ENCODE peak calls at places on chromosomes 1 and 21, in eight cellular contexts. One of them, this sample, is unnamed.

GRCh38 chr21:27565418-27565817 is 598.5 kb upstream of the ADAMTS5 start:
- DNase-seq in hepatocyte: no peak
- DNase-seq in neural progenitor cell: no peak
- DNase-seq in SK-N-SH: no peak
- DNase-seq in OCI-LY7: no peak
- DNase-seq in GM23248: no peak
- DNase-seq in HCT116: no peak
- DNase-seq in PC-3: no peak
- DNase-seq in this sample: no peak

GRCh38 chr1:23020731-23021130 is 1.5 kb downstream of the KDM1A start:
- DNase-seq in hepatocyte: no peak
- DNase-seq in GM23248: peak; percentile 17
- DNase-seq in HCT116: no peak
- DNase-seq in neural progenitor cell: no peak
- DNase-seq in OCI-LY7: peak; percentile 9
- DNase-seq in PC-3: peak; percentile 15
- DNase-seq in SK-N-SH: peak; percentile 56
- DNase-seq in this sample: peak; percentile 26

GRCh38 chr1:23159963-23160877 is 8.4 kb downstream of the LUZP1 start:
- DNase-seq in SK-N-SH: no peak
- DNase-seq in neural progenitor cell: no peak
- DNase-seq in OCI-LY7: no peak
- DNase-seq in PC-3: no peak
- DNase-seq in HCT116: no peak
- DNase-seq in hepatocyte: peak; percentile 22
- DNase-seq in GM23248: no peak
- DNase-seq in this sample: no peak

GRCh38 chr1:24351918-24352637 is 32.9 kb downstream of the GRHL3 start:
- DNase-seq in SK-N-SH: no peak
- DNase-seq in PC-3: peak; percentile 77
- DNase-seq in OCI-LY7: no peak
- DNase-seq in HCT116: no peak
- DNase-seq in GM23248: peak; percentile 72
- DNase-seq in neural progenitor cell: no peak
- DNase-seq in hepatocyte: peak; percentile 37
- DNase-seq in this sample: no peak

GRCh38 chr1:226001852-226002666 is 2.9 kb upstream of the SDE2 start:
- DNase-seq in hepatocyte: peak; percentile 37
- DNase-seq in HCT116: no peak
- DNase-seq in PC-3: peak; percentile 26
- DNase-seq in neural progenitor cell: no peak
- DNase-seq in SK-N-SH: no peak
- DNase-seq in GM23248: peak; percentile 81
- DNase-seq in OCI-LY7: peak; percentile 65
- DNase-seq in this sample: no peak

GRCh38 chr1:235079443-235079967 is 49.1 kb downstream of the TOMM20 start:
- DNase-seq in PC-3: peak; percentile 93
- DNase-seq in SK-N-SH: no peak
- DNase-seq in neural progenitor cell: no peak
- DNase-seq in OCI-LY7: peak; percentile 55
- DNase-seq in HCT116: peak; percentile 92
- DNase-seq in GM23248: peak; percentile 35
- DNase-seq in hepatocyte: peak; percentile 77
- DNase-seq in this sample: no peak

GRCh38 chr21:34888569-34889286 is 160.4 kb downstream of the RUNX1 start:
- DNase-seq in hepatocyte: peak; percentile 97
- DNase-seq in GM23248: peak; percentile 98
- DNase-seq in OCI-LY7: peak; percentile 72
- DNase-seq in HCT116: peak; percentile 86
- DNase-seq in SK-N-SH: peak; percentile 93
- DNase-seq in neural progenitor cell: peak; percentile 96
- DNase-seq in PC-3: peak; percentile 97
- DNase-seq in this sample: peak; percentile 98

GRCh38 chr21:42061866-42062542 is 9.1 kb upstream of the UMODL1 start:
- DNase-seq in SK-N-SH: no peak
- DNase-seq in OCI-LY7: peak; percentile 93
- DNase-seq in PC-3: no peak
- DNase-seq in HCT116: no peak
- DNase-seq in GM23248: peak; percentile 20
- DNase-seq in hepatocyte: no peak
- DNase-seq in neural progenitor cell: peak; percentile 27
- DNase-seq in this sample: peak; percentile 41

DNA sequence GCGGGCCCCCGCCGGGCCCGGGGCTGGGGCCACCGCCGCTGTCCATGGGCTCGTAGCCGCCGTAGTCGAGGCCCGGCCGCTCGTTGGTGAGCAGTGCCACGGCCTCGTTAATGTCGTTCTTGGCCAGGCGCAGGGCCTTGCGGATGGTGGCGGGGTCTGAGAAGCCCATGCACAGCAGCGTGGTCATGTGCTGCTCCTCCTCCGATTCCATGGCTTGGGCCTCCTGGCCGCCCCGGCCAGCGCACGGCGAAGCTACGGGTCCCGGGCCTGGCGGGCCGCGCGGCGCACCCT is 316 bp downstream of the USP24 start:
- DNase-seq in GM23248: peak; percentile 73
- DNase-seq in OCI-LY7: no peak
- DNase-seq in hepatocyte: peak; percentile 61
- DNase-seq in neural progenitor cell: peak; percentile 81
- DNase-seq in SK-N-SH: peak; percentile 85
- DNase-seq in PC-3: no peak
- DNase-seq in HCT116: no peak
- DNase-seq in this sample: peak; percentile 62
- TF ChIP-seq EZH2phosphoT487 in GM23248: no peak
- TF ChIP-seq EZH2phosphoT487 in OCI-LY7: no peak
- TF ChIP-seq EZH2phosphoT487 in hepatocyte: no peak
- TF ChIP-seq EZH2phosphoT487 in neural progenitor cell: no peak
- TF ChIP-seq EZH2phosphoT487 in SK-N-SH: no peak
- TF ChIP-seq EZH2phosphoT487 in PC-3: no peak
- TF ChIP-seq EZH2phosphoT487 in HCT116: no peak
- TF ChIP-seq EZH2phosphoT487 in this sample: no peak

GRCh38 chr1:154534263-154534844 is 24.1 kb downstream of the UBE2Q1 start:
- DNase-seq in HCT116: peak; percentile 62
- DNase-seq in SK-N-SH: peak; percentile 71
- DNase-seq in GM23248: no peak
- DNase-seq in PC-3: peak; percentile 76
- DNase-seq in hepatocyte: peak; percentile 76
- DNase-seq in neural progenitor cell: peak; percentile 70
- DNase-seq in OCI-LY7: peak; percentile 49
- DNase-seq in this sample: peak; percentile 89
- TF ChIP-seq EZH2phosphoT487 in HCT116: no peak
- TF ChIP-seq EZH2phosphoT487 in SK-N-SH: no peak
- TF ChIP-seq EZH2phosphoT487 in GM23248: no peak
- TF ChIP-seq EZH2phosphoT487 in PC-3: no peak
- TF ChIP-seq EZH2phosphoT487 in hepatocyte: no peak
- TF ChIP-seq EZH2phosphoT487 in neural progenitor cell: no peak
- TF ChIP-seq EZH2phosphoT487 in OCI-LY7: no peak
- TF ChIP-seq EZH2phosphoT487 in this sample: no peak

GRCh38 chr1:230002164-230002803 is 64.8 kb upstream of the GALNT2 start:
- DNase-seq in OCI-LY7: no peak
- DNase-seq in SK-N-SH: no peak
- DNase-seq in neural progenitor cell: peak; percentile 59
- DNase-seq in GM23248: no peak
- DNase-seq in hepatocyte: no peak
- DNase-seq in PC-3: no peak
- DNase-seq in HCT116: no peak
- DNase-seq in this sample: no peak
- TF ChIP-seq EZH2phosphoT487 in OCI-LY7: no peak
- TF ChIP-seq EZH2phosphoT487 in SK-N-SH: no peak
- TF ChIP-seq EZH2phosphoT487 in neural progenitor cell: no peak
- TF ChIP-seq EZH2phosphoT487 in GM23248: no peak
- TF ChIP-seq EZH2phosphoT487 in hepatocyte: no peak
- TF ChIP-seq EZH2phosphoT487 in PC-3: no peak
- TF ChIP-seq EZH2phosphoT487 in HCT116: no peak
- TF ChIP-seq EZH2phosphoT487 in this sample: no peak

GRCh38 chr21:43188181-43188580 is 19.4 kb downstream of the CRYAA start:
- DNase-seq in neural progenitor cell: no peak
- DNase-seq in OCI-LY7: no peak
- DNase-seq in hepatocyte: no peak
- DNase-seq in SK-N-SH: no peak
- DNase-seq in GM23248: no peak
- DNase-seq in HCT116: no peak
- DNase-seq in PC-3: no peak
- DNase-seq in this sample: no peak

GRCh38 chr21:43190544-43191340 is 21.9 kb downstream of the CRYAA start:
- DNase-seq in GM23248: no peak
- DNase-seq in hepatocyte: no peak
- DNase-seq in HCT116: no peak
- DNase-seq in neural progenitor cell: no peak
- DNase-seq in PC-3: no peak
- DNase-seq in SK-N-SH: no peak
- DNase-seq in OCI-LY7: no peak
- DNase-seq in this sample: no peak

GRCh38 chr21:43189936-43190335 is 21.1 kb downstream of the CRYAA start:
- DNase-seq in PC-3: no peak
- DNase-seq in neural progenitor cell: no peak
- DNase-seq in HCT116: no peak
- DNase-seq in hepatocyte: no peak
- DNase-seq in GM23248: no peak
- DNase-seq in OCI-LY7: no peak
- DNase-seq in SK-N-SH: no peak
- DNase-seq in this sample: no peak

GRCh38 chr21:43188712-43189151 is 19.9 kb downstream of the CRYAA start:
- DNase-seq in neural progenitor cell: no peak
- DNase-seq in PC-3: no peak
- DNase-seq in hepatocyte: no peak
- DNase-seq in GM23248: peak; percentile 15
- DNase-seq in SK-N-SH: no peak
- DNase-seq in HCT116: no peak
- DNase-seq in OCI-LY7: peak; percentile 68
- DNase-seq in this sample: no peak

GRCh38 chr21:43187715-43188114 is 18.9 kb downstream of the CRYAA start:
- DNase-seq in OCI-LY7: no peak
- DNase-seq in PC-3: no peak
- DNase-seq in hepatocyte: no peak
- DNase-seq in neural progenitor cell: no peak
- DNase-seq in HCT116: no peak
- DNase-seq in GM23248: no peak
- DNase-seq in SK-N-SH: no peak
- DNase-seq in this sample: no peak
- TF ChIP-seq EZH2phosphoT487 in OCI-LY7: no peak
- TF ChIP-seq EZH2phosphoT487 in PC-3: no peak
- TF ChIP-seq EZH2phosphoT487 in hepatocyte: no peak
- TF ChIP-seq EZH2phosphoT487 in neural progenitor cell: no peak
- TF ChIP-seq EZH2phosphoT487 in HCT116: no peak
- TF ChIP-seq EZH2phosphoT487 in GM23248: no peak
- TF ChIP-seq EZH2phosphoT487 in SK-N-SH: no peak
- TF ChIP-seq EZH2phosphoT487 in this sample: no peak

GRCh38 chr1:151502859-151503509 is 8.2 kb upstream of the CGN start:
- DNase-seq in HCT116: no peak
- DNase-seq in GM23248: no peak
- DNase-seq in PC-3: no peak
- DNase-seq in SK-N-SH: no peak
- DNase-seq in hepatocyte: no peak
- DNase-seq in OCI-LY7: no peak
- DNase-seq in neural progenitor cell: no peak
- DNase-seq in this sample: no peak

GRCh38 chr1:151502035-151502728 is 9.0 kb upstream of the CGN start:
- DNase-seq in HCT116: no peak
- DNase-seq in SK-N-SH: no peak
- DNase-seq in hepatocyte: no peak
- DNase-seq in neural progenitor cell: no peak
- DNase-seq in PC-3: no peak
- DNase-seq in GM23248: no peak
- DNase-seq in OCI-LY7: no peak
- DNase-seq in this sample: no peak

GRCh38 chr1:151501474-151501873 is 9.7 kb upstream of the CGN start:
- DNase-seq in GM23248: peak; percentile 27
- DNase-seq in OCI-LY7: peak; percentile 19
- DNase-seq in PC-3: peak; percentile 35
- DNase-seq in hepatocyte: peak; percentile 48
- DNase-seq in HCT116: no peak
- DNase-seq in neural progenitor cell: no peak
- DNase-seq in SK-N-SH: no peak
- DNase-seq in this sample: peak; percentile 72

GRCh38 chr1:151504252-151504651 is 6.9 kb upstream of the CGN start:
- DNase-seq in SK-N-SH: no peak
- DNase-seq in hepatocyte: no peak
- DNase-seq in GM23248: no peak
- DNase-seq in PC-3: no peak
- DNase-seq in HCT116: no peak
- DNase-seq in OCI-LY7: no peak
- DNase-seq in neural progenitor cell: no peak
- DNase-seq in this sample: no peak

DNA sequence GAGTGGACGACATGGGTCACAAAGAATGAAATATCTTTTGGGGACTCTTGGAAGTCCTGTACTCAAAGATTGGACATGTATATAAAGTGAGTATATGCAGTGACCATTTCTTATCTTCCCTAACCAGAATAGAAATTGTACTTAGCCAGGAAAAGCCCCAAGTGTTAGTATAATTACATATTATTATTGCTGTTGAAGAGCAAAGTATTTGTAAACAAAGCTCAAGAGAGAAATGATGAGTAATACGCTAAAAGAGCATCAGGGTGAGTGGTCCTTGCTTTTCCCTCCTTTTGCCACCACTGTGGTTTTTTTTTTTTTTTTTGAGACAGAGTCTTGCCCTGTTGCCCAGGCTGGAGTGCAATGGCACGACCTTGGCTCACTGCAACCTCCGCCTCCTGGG is 6.4 kb upstream of the CGN start:
- DNase-seq in hepatocyte: no peak
- DNase-seq in GM23248: no peak
- DNase-seq in SK-N-SH: no peak
- DNase-seq in neural progenitor cell: no peak
- DNase-seq in PC-3: no peak
- DNase-seq in HCT116: no peak
- DNase-seq in OCI-LY7: no peak
- DNase-seq in this sample: no peak
- TF ChIP-seq EZH2phosphoT487 in hepatocyte: no peak
- TF ChIP-seq EZH2phosphoT487 in GM23248: no peak
- TF ChIP-seq EZH2phosphoT487 in SK-N-SH: no peak
- TF ChIP-seq EZH2phosphoT487 in neural progenitor cell: no peak
- TF ChIP-seq EZH2phosphoT487 in PC-3: no peak
- TF ChIP-seq EZH2phosphoT487 in HCT116: no peak
- TF ChIP-seq EZH2phosphoT487 in OCI-LY7: no peak
- TF ChIP-seq EZH2phosphoT487 in this sample: no peak

GRCh38 chr1:197810812-197811211 is 35.5 kb upstream of the DENND1B start:
- DNase-seq in HCT116: no peak
- DNase-seq in PC-3: no peak
- DNase-seq in neural progenitor cell: no peak
- DNase-seq in SK-N-SH: no peak
- DNase-seq in GM23248: no peak
- DNase-seq in OCI-LY7: no peak
- DNase-seq in hepatocyte: no peak
- DNase-seq in this sample: peak; percentile 78
- TF ChIP-seq EZH2phosphoT487 in HCT116: no peak
- TF ChIP-seq EZH2phosphoT487 in PC-3: no peak
- TF ChIP-seq EZH2phosphoT487 in neural progenitor cell: no peak
- TF ChIP-seq EZH2phosphoT487 in SK-N-SH: no peak
- TF ChIP-seq EZH2phosphoT487 in GM23248: no peak
- TF ChIP-seq EZH2phosphoT487 in OCI-LY7: no peak
- TF ChIP-seq EZH2phosphoT487 in hepatocyte: no peak
- TF ChIP-seq EZH2phosphoT487 in this sample: no peak

DNA sequence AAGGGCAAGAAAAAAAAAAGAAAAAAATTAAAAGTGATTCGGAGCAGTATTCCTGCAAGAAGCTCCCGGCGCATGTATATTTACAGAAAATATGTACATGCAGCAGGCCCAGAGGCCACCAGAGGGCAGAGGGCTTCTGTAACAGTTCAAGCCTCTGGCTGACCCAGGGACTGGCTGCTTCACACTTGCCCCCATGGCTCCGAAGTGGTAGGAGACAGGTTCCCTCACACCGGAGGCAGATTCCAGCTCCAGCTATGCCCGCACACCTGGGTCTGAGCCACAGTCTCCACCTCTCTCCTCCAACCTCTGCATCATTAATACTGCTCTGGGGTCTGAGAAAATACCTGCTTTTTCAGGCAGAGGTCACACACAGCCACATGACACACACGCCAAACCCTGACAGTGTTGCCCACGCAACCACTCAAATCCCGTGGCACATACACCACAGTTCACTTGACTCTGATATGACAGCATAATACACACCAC is 2.2 kb upstream of the ARHGAP30 start:
- DNase-seq in hepatocyte: peak; percentile 74
- DNase-seq in GM23248: peak; percentile 79
- DNase-seq in OCI-LY7: peak; percentile 70
- DNase-seq in neural progenitor cell: peak; percentile 80
- DNase-seq in SK-N-SH: peak; percentile 76
- DNase-seq in PC-3: peak; percentile 70
- DNase-seq in HCT116: peak; percentile 29
- DNase-seq in this sample: peak; percentile 82
- TF ChIP-seq EZH2phosphoT487 in hepatocyte: no peak
- TF ChIP-seq EZH2phosphoT487 in GM23248: no peak
- TF ChIP-seq EZH2phosphoT487 in OCI-LY7: no peak
- TF ChIP-seq EZH2phosphoT487 in neural progenitor cell: no peak
- TF ChIP-seq EZH2phosphoT487 in SK-N-SH: no peak
- TF ChIP-seq EZH2phosphoT487 in PC-3: no peak
- TF ChIP-seq EZH2phosphoT487 in HCT116: no peak
- TF ChIP-seq EZH2phosphoT487 in this sample: no peak

This sample was measured in GM23338.